ENCODE peak calls at places on chromosome 17, in four cellular contexts. O, C, V and L are unnamed samples.

GRCh38 chr17:76567634-76568432 is 17.8 kb downstream of the ST6GALNAC2 start:
- DNase-seq in C (no peak), O (no peak), V (peak), L (peak)

GRCh38 chr17:21245703-21246102 is 7.5 kb downstream of the NATD1 start:
- DNase-seq in O (no peak), V (peak), C (no peak), L (no peak)

GRCh38 chr17:9725575-9725974 is 65.8 kb downstream of the DHRS7C start:
- DNase-seq in O (no peak), C (no peak), V (no peak), L (no peak)

GRCh38 chr17:69134112-69134511 is 7.6 kb downstream of the ABCA6 start:
- DNase-seq in V (no peak), C (no peak), O (peak), L (no peak)

GRCh38 chr17:80724723-80725388 is 180.2 kb downstream of the RPTOR start:
- DNase-seq in O (no peak), V (no peak), C (no peak), L (no peak)

GRCh38 chr17:64083571-64084085 is 46.3 kb downstream of the ERN1 start:
- DNase-seq in C (no peak), V (peak), O (no peak), L (no peak)

GRCh38 chr17:15273141-15273793 is 8.1 kb upstream of the PMP22 start:
- DNase-seq in V (no peak), C (no peak), O (no peak), L (no peak)

GRCh38 chr17:41678907-41679739 is 9.6 kb upstream of the EIF1 start:
- DNase-seq in O (no peak), V (peak), C (no peak), L (no peak)

GRCh38 chr17:14772776-14773175 is 471.9 kb downstream of the HS3ST3B1 start:
- DNase-seq in C (no peak), O (no peak), V (no peak), L (no peak)

GRCh38 chr17:5592382-5592781 is 8.1 kb upstream of the NLRP1 start:
- DNase-seq in O (peak), V (peak), C (no peak), L (no peak)

GRCh38 chr17:8121531-8122390 is 2.1 kb downstream of the HES7 start:
- DNase-seq in V (peak), O (peak), C (peak), L (peak)

GRCh38 chr17:30093463-30094147 is 23.0 kb upstream of the NSRP1 start:
- DNase-seq in O (peak), V (peak), C (peak), L (peak)

GRCh38 chr17:29007456-29008455 is 1.9 kb upstream of the SEZ6 start:
- DNase-seq in C (no peak), V (no peak), O (no peak), L (no peak)

GRCh38 chr17:74239169-74239568 is 25.8 kb downstream of the TTYH2 start:
- DNase-seq in C (no peak), V (no peak), O (no peak), L (peak)

GRCh38 chr17:15086776-15087175 is 178.3 kb downstream of the PMP22 start:
- DNase-seq in O (no peak), C (no peak), V (peak), L (no peak)

GRCh38 chr17:10171581-10171981 is 26.8 kb downstream of the GAS7 start:
- DNase-seq in C (no peak), O (no peak), V (no peak), L (no peak)

GRCh38 chr17:81518785-81519283 is 6.2 kb upstream of the ACTG1 start:
- DNase-seq in O (no peak), C (peak), V (peak), L (peak)

GRCh38 chr17:58336456-58337094 is 8.0 kb upstream of the TSPOAP1 start:
- DNase-seq in O (no peak), V (peak), C (no peak), L (no peak)

GRCh38 chr17:80961516-80961915 is 30.1 kb upstream of the CHMP6 start:
- DNase-seq in O (no peak), C (no peak), V (no peak), L (no peak)

GRCh38 chr17:48429156-48429555 is 858 bp downstream of the SKAP1 start:
- DNase-seq in V (peak), O (no peak), C (no peak), L (no peak)

GRCh38 chr17:72572604-72573491 is 452.0 kb downstream of the SOX9 start:
- DNase-seq in O (no peak), V (no peak), C (no peak), L (no peak)

GRCh38 chr17:9472541-9472940 is 103.1 kb downstream of the STX8 start:
- DNase-seq in C (no peak), O (no peak), V (no peak), L (no peak)

GRCh38 chr17:31674717-31675349 is 184.2 kb downstream of the COPRS start:
- DNase-seq in C (no peak), O (no peak), V (peak), L (peak)

GRCh38 chr17:73911726-73912359 is 267.6 kb upstream of the SDK2 start:
- DNase-seq in C (no peak), V (peak), O (no peak), L (no peak)

DNA sequence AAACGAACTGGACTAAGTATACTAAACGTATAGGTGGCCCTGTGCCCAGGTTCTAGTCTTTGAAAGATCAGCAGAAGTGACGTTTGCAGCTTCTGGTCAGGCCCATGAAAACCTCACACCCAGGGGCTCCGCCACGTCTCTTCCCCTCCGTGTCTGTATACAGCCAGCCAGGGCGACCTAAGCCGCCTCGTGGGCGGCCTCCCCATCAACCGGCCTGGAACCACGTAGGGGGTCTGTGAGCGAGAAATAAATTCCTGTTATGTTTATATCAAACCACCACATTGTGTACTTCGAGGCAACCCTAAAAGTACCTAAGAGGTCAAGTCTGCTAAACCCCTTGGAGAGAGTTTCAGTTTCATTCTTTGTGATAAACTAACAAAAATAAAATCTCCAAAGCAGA is 6.8 kb downstream of the TK1 start:
- DNase-seq in O (no peak), C (no peak), V (no peak), L (no peak)
- H3K4me3 ChIP-seq in O (no peak), C (no peak), V (no peak), L (no peak)

GRCh38 chr17:54902017-54902416 is 1.4 kb downstream of the TOM1L1 start:
- DNase-seq in V (no peak), C (no peak), O (no peak), L (no peak)
- H3K4me3 ChIP-seq in V (peak), C (no peak), O (peak), L (no peak)

DNA sequence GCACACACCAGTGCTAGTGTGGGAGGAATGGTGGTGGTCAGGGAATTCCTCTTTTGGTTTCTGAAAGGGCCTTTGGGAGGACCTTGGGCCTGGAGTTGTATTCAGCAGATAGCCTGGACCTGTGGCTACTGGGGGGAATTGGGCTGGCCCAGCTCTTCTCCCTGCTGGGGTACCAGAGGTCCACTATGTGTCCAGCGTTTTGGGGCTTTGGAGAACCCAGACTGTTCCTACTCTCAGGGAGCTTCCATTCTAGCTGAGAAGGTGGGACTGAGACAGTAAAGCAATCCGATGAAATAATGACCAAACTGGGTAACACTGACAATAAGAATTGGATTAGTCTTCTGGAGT is 2.4 kb downstream of the EPN3 start:
- DNase-seq in O (no peak), C (no peak), V (no peak), L (no peak)
- H3K4me3 ChIP-seq in O (no peak), C (no peak), V (no peak), L (no peak)

GRCh38 chr17:39739885-39740356 is 2.2 kb downstream of the GRB7 start:
- DNase-seq in O (no peak), V (peak), C (peak), L (no peak)
- H3K4me3 ChIP-seq in O (no peak), V (peak), C (peak), L (no peak)

DNA sequence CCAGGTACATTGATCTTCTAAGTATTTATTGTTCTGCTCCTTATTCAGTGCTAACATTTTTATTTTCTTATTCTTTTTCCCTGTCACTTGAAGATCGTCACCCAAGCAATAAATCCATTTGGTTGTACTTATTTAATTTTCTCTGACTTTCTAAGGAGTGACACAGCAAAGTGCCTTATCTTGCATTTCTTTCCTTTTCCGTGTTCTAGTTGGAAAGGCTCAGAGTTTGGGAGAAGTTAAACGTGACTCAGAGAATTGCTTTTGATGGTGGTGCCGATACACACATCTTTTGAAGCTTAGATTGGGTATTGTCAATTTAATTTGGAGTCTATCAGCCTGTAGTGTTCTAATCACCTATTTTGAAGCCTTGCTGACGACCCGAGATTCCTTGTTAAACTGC is 72.0 kb downstream of the PITPNC1 start:
- DNase-seq in C (no peak), V (peak), O (no peak), L (no peak)
- H3K4me3 ChIP-seq in C (no peak), V (no peak), O (no peak), L (no peak)

GRCh38 chr17:39564201-39564828 is 43.4 kb downstream of the NEUROD2 start:
- DNase-seq in V (peak), O (no peak), C (no peak), L (no peak)
- H3K4me3 ChIP-seq in V (no peak), O (no peak), C (no peak), L (no peak)

GRCh38 chr17:1354022-1354421 is 46.0 kb downstream of the YWHAE start:
- DNase-seq in O (no peak), V (no peak), C (no peak), L (no peak)
- H3K4me3 ChIP-seq in O (no peak), V (no peak), C (no peak), L (no peak)

GRCh38 chr17:56970974-56971373 is 7.0 kb upstream of the SCPEP1 start:
- DNase-seq in C (no peak), V (no peak), O (no peak), L (no peak)
- H3K4me3 ChIP-seq in C (no peak), V (no peak), O (no peak), L (no peak)

DNA sequence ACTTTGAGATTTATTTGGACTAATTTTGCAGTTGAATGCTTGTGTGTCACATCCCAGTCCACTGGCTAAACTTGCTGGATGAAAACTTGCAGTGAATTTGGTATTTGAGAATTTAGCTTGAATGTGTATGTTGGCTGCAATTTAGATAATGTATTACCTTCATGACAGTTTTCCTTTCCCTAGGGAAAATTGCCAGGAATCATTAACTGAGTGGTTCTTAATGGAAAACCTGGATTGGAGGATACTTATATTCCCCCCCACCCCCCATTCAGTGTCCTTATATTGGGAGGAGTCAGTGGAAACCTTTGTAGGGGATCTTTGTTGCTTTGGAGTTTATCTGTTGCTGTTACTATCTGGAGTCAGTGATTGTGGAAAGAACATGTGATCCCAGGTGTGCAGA is 67.6 kb downstream of the KPNA2 start:
- DNase-seq in O (no peak), V (no peak), C (no peak), L (no peak)
- H3K4me3 ChIP-seq in O (peak), V (peak), C (no peak), L (no peak)

DNA sequence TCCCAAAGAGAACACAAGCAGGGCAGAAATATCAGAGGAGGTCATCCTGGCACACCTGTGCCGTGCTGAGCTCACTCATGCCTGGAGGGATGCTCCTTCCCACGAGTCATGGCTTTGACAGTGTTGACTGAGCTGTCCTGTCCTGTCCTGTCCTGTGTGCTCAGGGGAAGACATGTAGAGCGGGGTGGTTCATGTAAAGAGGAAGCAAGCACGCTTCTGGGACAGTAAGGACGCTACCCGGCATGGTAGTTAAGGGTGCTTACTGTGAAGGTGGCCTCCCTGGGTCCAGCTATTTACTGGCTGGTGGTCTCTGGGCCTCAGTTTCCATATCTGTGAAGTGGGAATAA is 394 bp downstream of the LGALS9 start:
- DNase-seq in C (no peak), V (no peak), O (no peak), L (no peak)
- H3K4me3 ChIP-seq in C (no peak), V (no peak), O (no peak), L (no peak)